ENCODE peak calls at places on chromosomes 3 and 15, in nine cellular contexts. S is OCI-LY7, D is body of pancreas, U is fibroblast of pulmonary artery, Y is lower lobe of right lung, K is psoas muscle, T is A549, A is sigmoid colon, B is astrocyte. M is an unnamed sample.

GRCh38 chr15:82129769-82130168 is 84.0 kb upstream of the MEX3B start:
- DNase-seq in S (no peak), D (no peak), U (peak), Y (no peak), K (no peak), T (no peak), A (no peak), B (peak), M (peak)

GRCh38 chr3:70556056-70556455 is 243.6 kb upstream of the MDFIC2 start:
- DNase-seq in S (no peak), D (no peak), U (peak), Y (no peak), K (no peak), T (no peak), A (no peak), B (peak), M (no peak)

GRCh38 chr15:90225504-90226234 is 8.1 kb downstream of the CIB1 start:
- DNase-seq in S (no peak), D (no peak), U (no peak), Y (no peak), K (no peak), T (no peak), A (no peak), B (no peak), M (no peak)

GRCh38 chr15:89206908-89207331 is 14.5 kb downstream of the RLBP1 start:
- DNase-seq in S (peak), D (peak), U (peak), Y (peak), K (peak), T (peak), A (peak), B (peak), M (peak)

GRCh38 chr3:151178208-151178845 is 24.7 kb downstream of the GPR171 start:
- DNase-seq in S (no peak), D (no peak), U (no peak), Y (no peak), K (no peak), T (no peak), A (no peak), B (no peak), M (no peak)

GRCh38 chr15:85411992-85412538 is 31.7 kb downstream of the AKAP13 start:
- DNase-seq in S (no peak), D (no peak), U (peak), Y (no peak), K (no peak), T (no peak), A (no peak), B (peak), M (peak)

GRCh38 chr15:53404930-53405493 is 354.5 kb downstream of the WDR72 start:
- DNase-seq in S (no peak), D (peak), U (no peak), Y (no peak), K (no peak), T (no peak), A (no peak), B (no peak), M (no peak)

GRCh38 chr3:8840556-8840955 is 71.1 kb upstream of the OXTR start:
- DNase-seq in S (no peak), D (no peak), U (peak), Y (no peak), K (no peak), T (no peak), A (no peak), B (peak), M (peak)

GRCh38 chr15:36844453-36845094 is 255.8 kb downstream of the MEIS2 start:
- DNase-seq in S (no peak), D (peak), U (peak), Y (no peak), K (no peak), T (no peak), A (peak), B (peak), M (peak)

GRCh38 chr3:45861043-45861846 is 19.3 kb upstream of the LZTFL1 start:
- DNase-seq in S (no peak), D (no peak), U (no peak), Y (no peak), K (no peak), T (no peak), A (no peak), B (no peak), M (no peak)

GRCh38 chr3:179418610-179419009 is 32.7 kb downstream of the GNB4 start:
- DNase-seq in S (no peak), D (no peak), U (no peak), Y (no peak), K (no peak), T (no peak), A (no peak), B (no peak), M (no peak)

GRCh38 chr15:70867911-70868467 is 14.0 kb upstream of the LARP6 start:
- DNase-seq in S (no peak), D (peak), U (peak), Y (no peak), K (peak), T (no peak), A (peak), B (peak), M (peak)

GRCh38 chr15:68311464-68311835 is 33.9 kb downstream of the FEM1B start:
- DNase-seq in S (no peak), D (no peak), U (no peak), Y (no peak), K (no peak), T (no peak), A (no peak), B (no peak), M (no peak)

GRCh38 chr3:147458995-147459704 is 50.0 kb downstream of the ZIC1 start:
- DNase-seq in S (no peak), D (no peak), U (no peak), Y (no peak), K (no peak), T (no peak), A (no peak), B (no peak), M (no peak)

GRCh38 chr3:57007513-57008415 is 52.7 kb upstream of the SPATA12 start:
- DNase-seq in S (no peak), D (peak), U (peak), Y (peak), K (peak), T (peak), A (peak), B (peak), M (peak)

GRCh38 chr3:36175916-36176461 is 204.3 kb upstream of the STAC start:
- DNase-seq in S (no peak), D (no peak), U (no peak), Y (no peak), K (no peak), T (no peak), A (no peak), B (no peak), M (peak)

GRCh38 chr3:177977381-177978158 is 558.7 kb upstream of the KCNMB2 start:
- DNase-seq in S (no peak), D (no peak), U (peak), Y (no peak), K (no peak), T (peak), A (no peak), B (peak), M (peak)

GRCh38 chr3:120348065-120348980 is 831 bp downstream of the LRRC58 start:
- DNase-seq in S (peak), D (no peak), U (no peak), Y (no peak), K (no peak), T (peak), A (no peak), B (no peak), M (peak)

GRCh38 chr3:84836961-84837360 is 121.8 kb upstream of the CADM2 start:
- DNase-seq in S (no peak), D (peak), U (no peak), Y (peak), K (no peak), T (no peak), A (no peak), B (no peak), M (no peak)

GRCh38 chr3:166123088-166123487 is 285.9 kb upstream of the BCHE start:
- DNase-seq in S (no peak), D (no peak), U (no peak), Y (no peak), K (no peak), T (no peak), A (no peak), B (no peak), M (no peak)

GRCh38 chr15:56719021-56719612 is 14.2 kb downstream of the ZNF280D start:
- DNase-seq in S (peak), D (no peak), U (no peak), Y (no peak), K (no peak), T (no peak), A (no peak), B (no peak), M (no peak)

GRCh38 chr3:105848821-105849220 is 20.0 kb downstream of the CBLB start:
- DNase-seq in S (no peak), D (no peak), U (no peak), Y (no peak), K (no peak), T (no peak), A (no peak), B (no peak), M (no peak)

GRCh38 chr3:59818033-59818936 is 768.5 kb upstream of the CFAP20DC start:
- DNase-seq in S (no peak), D (peak), U (peak), Y (peak), K (peak), T (peak), A (peak), B (peak), M (peak)

GRCh38 chr3:13149331-13150203 is 76.3 kb upstream of the IQSEC1 start:
- DNase-seq in S (no peak), D (peak), U (no peak), Y (no peak), K (no peak), T (no peak), A (peak), B (no peak), M (no peak)

GRCh38 chr15:90761629-90762028 is 44.5 kb downstream of the BLM start:
- DNase-seq in S (no peak), D (no peak), U (no peak), Y (no peak), K (no peak), T (no peak), A (no peak), B (no peak), M (no peak)

GRCh38 chr15:50939911-50940310 is 31.4 kb downstream of the AP4E1 start:
- DNase-seq in S (no peak), D (no peak), U (peak), Y (no peak), K (no peak), T (no peak), A (no peak), B (peak), M (no peak)

GRCh38 chr3:158906749-158907148 is 104.9 kb downstream of the MFSD1 start:
- DNase-seq in S (no peak), D (no peak), U (no peak), Y (no peak), K (no peak), T (no peak), A (no peak), B (no peak), M (no peak)

GRCh38 chr3:19891740-19892139 is 42.3 kb downstream of the EFHB start:
- DNase-seq in S (no peak), D (no peak), U (peak), Y (no peak), K (no peak), T (no peak), A (no peak), B (peak), M (peak)

GRCh38 chr3:181844227-181844626 is 132.5 kb downstream of the SOX2 start:
- DNase-seq in S (no peak), D (no peak), U (no peak), Y (no peak), K (no peak), T (no peak), A (no peak), B (no peak), M (no peak)

GRCh38 chr3:121651684-121652083 is 9.0 kb downstream of the HCLS1 start:
- DNase-seq in S (no peak), D (no peak), U (peak), Y (no peak), K (no peak), T (no peak), A (no peak), B (no peak), M (no peak)

GRCh38 chr15:70214266-70214665 is 116.5 kb upstream of the TLE3 start:
- DNase-seq in S (peak), D (no peak), U (no peak), Y (no peak), K (no peak), T (no peak), A (no peak), B (no peak), M (no peak)

GRCh38 chr15:31302778-31303433 is 23.7 kb upstream of the KLF13 start:
- DNase-seq in S (peak), D (no peak), U (no peak), Y (no peak), K (peak), T (no peak), A (peak), B (no peak), M (no peak)

GRCh38 chr15:25790003-25790660 is 73.0 kb downstream of the ATP10A start:
- DNase-seq in S (peak), D (peak), U (peak), Y (no peak), K (no peak), T (no peak), A (peak), B (peak), M (peak)

GRCh38 chr3:171783086-171783485 is 27.2 kb downstream of the PLD1 start:
- DNase-seq in S (no peak), D (no peak), U (no peak), Y (no peak), K (no peak), T (no peak), A (no peak), B (peak), M (peak)

GRCh38 chr3:117735481-117736101 is 1026.0 kb downstream of the TUSC7 start:
- DNase-seq in S (no peak), D (no peak), U (peak), Y (no peak), K (no peak), T (peak), A (no peak), B (peak), M (peak)

GRCh38 chr15:90211009-90211408 is 9.9 kb downstream of the SEMA4B start:
- DNase-seq in S (no peak), D (no peak), U (no peak), Y (no peak), K (no peak), T (no peak), A (no peak), B (no peak), M (no peak)

GRCh38 chr15:89675606-89676005 is 3.6 kb downstream of the PLIN1 start:
- DNase-seq in S (no peak), D (no peak), U (no peak), Y (no peak), K (no peak), T (no peak), A (no peak), B (no peak), M (no peak)

GRCh38 chr3:111863942-111864341 is 4.9 kb downstream of the PHLDB2 start:
- DNase-seq in S (no peak), D (no peak), U (no peak), Y (no peak), K (no peak), T (no peak), A (no peak), B (peak), M (no peak)

GRCh38 chr3:111862415-111862814 is 3.4 kb downstream of the PHLDB2 start:
- DNase-seq in S (no peak), D (no peak), U (no peak), Y (no peak), K (no peak), T (no peak), A (no peak), B (no peak), M (no peak)

GRCh38 chr3:111862974-111863373 is 3.9 kb downstream of the PHLDB2 start:
- DNase-seq in S (no peak), D (no peak), U (no peak), Y (no peak), K (no peak), T (no peak), A (no peak), B (no peak), M (no peak)

GRCh38 chr3:111867889-111868426 is 8.9 kb downstream of the PHLDB2 start:
- DNase-seq in S (no peak), D (no peak), U (no peak), Y (no peak), K (no peak), T (no peak), A (no peak), B (no peak), M (no peak)

DNA sequence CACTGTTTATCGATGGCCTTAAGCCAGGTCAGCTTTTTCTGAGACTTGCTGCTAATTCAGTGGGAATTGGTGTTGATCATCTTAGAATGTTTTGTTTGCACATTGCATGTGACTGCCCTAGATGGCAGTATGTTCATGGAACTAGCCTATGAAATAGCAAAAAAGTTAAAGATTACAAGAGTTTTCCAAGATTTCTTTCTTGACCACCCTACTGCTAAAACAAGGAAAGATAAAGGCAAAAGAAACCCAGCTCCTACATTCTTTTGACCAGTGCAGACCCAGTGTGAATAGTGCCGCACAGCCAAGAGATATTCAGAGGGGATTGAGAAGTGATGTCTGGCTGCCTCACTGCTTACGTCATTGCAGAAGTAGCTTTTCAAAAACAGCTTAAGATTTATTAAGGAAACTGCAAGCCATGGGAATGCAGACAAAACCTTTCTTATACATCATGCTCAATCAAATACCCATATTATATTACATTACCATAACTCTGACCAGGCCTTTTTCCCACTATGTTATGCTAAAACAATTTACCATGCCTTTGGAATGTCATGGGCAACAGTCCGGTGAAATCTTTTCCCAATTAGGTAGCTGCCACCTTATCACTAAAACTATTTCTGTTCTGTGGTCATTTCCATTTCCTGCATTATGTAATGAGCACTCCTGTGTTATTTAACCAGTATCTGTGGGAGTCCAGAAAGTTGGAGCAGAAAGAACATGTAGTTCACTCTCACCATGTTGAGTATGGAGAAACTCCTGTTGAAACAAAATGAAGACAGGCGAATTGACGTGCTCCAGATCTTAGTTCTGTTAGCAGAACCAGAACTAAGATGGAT is 6.0 kb downstream of the PHLDB2 start:
- DNase-seq in S (no peak), D (no peak), U (peak), Y (no peak), K (no peak), T (no peak), A (no peak), B (peak), M (peak)
- TF ChIP-seq CTCF in S (peak), D (no peak), U (peak), Y (no peak), K (peak), T (peak), A (no peak), B (no peak), M (peak)

DNA sequence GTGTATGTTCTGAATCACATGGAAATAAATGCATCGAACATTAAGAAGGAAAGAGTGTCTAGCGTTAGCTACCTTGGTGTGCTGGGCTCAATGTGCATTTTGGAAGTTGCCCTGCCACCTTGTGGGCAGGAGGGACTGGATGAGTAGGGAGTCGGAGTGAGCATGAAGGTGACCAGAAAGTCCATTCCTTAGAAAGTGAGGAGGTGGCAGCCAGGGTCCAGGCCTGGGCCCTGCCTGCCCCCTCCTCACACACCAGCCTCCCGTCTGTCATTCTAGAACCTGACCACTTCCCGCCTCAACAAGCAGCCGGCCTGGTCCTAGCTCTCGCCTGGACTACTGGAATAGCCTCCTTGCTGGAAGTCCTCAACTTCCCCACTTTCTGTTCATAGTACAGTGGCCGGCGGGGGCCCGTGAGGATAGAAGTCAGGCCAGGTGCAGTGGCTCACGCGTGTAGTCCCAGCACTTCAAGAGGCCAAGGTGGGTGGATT is 10.2 kb upstream of the GATA2 start:
- DNase-seq in S (no peak), D (no peak), U (no peak), Y (no peak), K (no peak), T (no peak), A (no peak), B (no peak), M (peak)
- TF ChIP-seq CTCF in S (peak), D (no peak), U (peak), Y (no peak), K (no peak), T (peak), A (no peak), B (no peak), M (peak)

DNA sequence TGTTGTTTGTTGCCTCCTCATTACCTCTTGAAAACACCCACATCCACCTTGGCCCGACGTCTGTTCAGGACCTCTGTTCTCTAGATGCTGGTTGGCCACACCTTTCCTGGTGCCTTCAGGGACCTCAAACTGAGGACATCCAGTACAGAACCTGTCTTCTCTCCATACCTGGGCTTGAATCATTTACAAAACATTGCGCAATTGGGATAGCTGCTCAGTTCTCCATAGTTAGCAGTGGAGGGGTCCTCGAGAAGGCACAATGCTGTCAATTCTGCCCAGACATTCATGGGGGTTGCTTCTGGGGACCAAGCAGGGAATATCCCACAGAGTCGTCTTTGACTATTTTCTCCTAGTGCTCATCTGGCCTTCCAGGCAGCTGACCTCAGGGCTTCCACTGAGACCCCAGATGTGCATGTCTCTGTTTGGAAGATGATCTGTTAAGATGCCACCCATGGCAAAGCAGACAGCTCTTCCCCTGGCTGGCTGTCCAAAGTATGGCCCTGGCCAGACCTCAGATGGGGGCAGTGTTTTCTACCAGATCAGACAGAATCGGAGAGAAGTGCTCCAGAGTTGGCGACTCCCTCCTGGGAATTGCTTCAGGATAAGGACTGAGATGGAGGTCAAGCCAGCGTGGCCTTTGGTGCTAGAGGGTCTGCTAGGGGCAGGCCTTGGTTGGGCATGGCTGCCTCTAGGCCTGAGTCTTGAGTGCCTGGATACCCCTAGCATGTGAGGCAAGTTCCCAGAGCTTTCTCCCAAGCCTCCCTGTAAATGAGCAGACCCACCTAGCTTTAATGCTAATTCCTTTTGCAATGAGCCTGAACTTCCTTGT is 46.1 kb downstream of the CHCHD6 start:
- DNase-seq in S (no peak), D (no peak), U (no peak), Y (no peak), K (no peak), T (no peak), A (no peak), B (no peak), M (no peak)
- TF ChIP-seq CTCF in S (no peak), D (no peak), U (no peak), Y (no peak), K (no peak), T (no peak), A (no peak), B (no peak), M (no peak)

GRCh38 chr15:67179411-67179995 is 75.0 kb downstream of the AAGAB start:
- DNase-seq in S (no peak), D (no peak), U (no peak), Y (no peak), K (peak), T (no peak), A (no peak), B (no peak), M (no peak)

GRCh38 chr15:67183443-67184169 is 70.9 kb downstream of the AAGAB start:
- DNase-seq in S (no peak), D (no peak), U (no peak), Y (no peak), K (peak), T (no peak), A (peak), B (peak), M (peak)

GRCh38 chr15:67180035-67180434 is 74.4 kb downstream of the AAGAB start:
- DNase-seq in S (no peak), D (no peak), U (no peak), Y (no peak), K (peak), T (no peak), A (no peak), B (no peak), M (no peak)

GRCh38 chr15:67180514-67181191 is 73.8 kb downstream of the AAGAB start:
- DNase-seq in S (no peak), D (no peak), U (no peak), Y (no peak), K (peak), T (no peak), A (no peak), B (no peak), M (no peak)

GRCh38 chr15:67181221-67181639 is 73.2 kb downstream of the AAGAB start:
- DNase-seq in S (peak), D (no peak), U (no peak), Y (no peak), K (no peak), T (no peak), A (no peak), B (no peak), M (no peak)
- TF ChIP-seq CTCF in S (no peak), D (no peak), U (no peak), Y (no peak), K (no peak), T (no peak), A (no peak), B (no peak), M (no peak)

M was measured in foreskin fibroblast.